ENCODE peak calls at places on chromosomes 11 and 22, in seven cellular contexts. One of them, this sample, is unnamed.

GRCh38 chr11:61195710-61196109 is 7.6 kb upstream of the PGA3 start:
- DNase-seq in AG10803: no peak
- DNase-seq in choroid plexus epithelial cell: no peak
- DNase-seq in T follicular helper cell: no peak
- DNase-seq in retina: no peak
- DNase-seq in D721Med: no peak
- DNase-seq in T-helper 1 cell: no peak
- DNase-seq in this sample: no peak

GRCh38 chr11:8026982-8027381 is 39.8 kb downstream of the EIF3F start:
- DNase-seq in AG10803: no peak
- DNase-seq in choroid plexus epithelial cell: no peak
- DNase-seq in T follicular helper cell: no peak
- DNase-seq in retina: no peak
- DNase-seq in D721Med: no peak
- DNase-seq in T-helper 1 cell: no peak
- DNase-seq in this sample: no peak

GRCh38 chr11:69501891-69502860 is 20.7 kb downstream of the LINC01488 start:
- DNase-seq in AG10803: no peak
- DNase-seq in choroid plexus epithelial cell: no peak
- DNase-seq in T follicular helper cell: no peak
- DNase-seq in retina: no peak
- DNase-seq in D721Med: no peak
- DNase-seq in T-helper 1 cell: no peak
- DNase-seq in this sample: no peak

GRCh38 chr11:124415356-124415923 is 9.2 kb downstream of the OR8B4 start:
- DNase-seq in AG10803: peak
- DNase-seq in choroid plexus epithelial cell: peak
- DNase-seq in T follicular helper cell: no peak
- DNase-seq in retina: peak
- DNase-seq in D721Med: no peak
- DNase-seq in T-helper 1 cell: peak
- DNase-seq in this sample: peak

GRCh38 chr11:95985174-95985808 is 61.4 kb upstream of the MTMR2 start:
- DNase-seq in AG10803: peak
- DNase-seq in choroid plexus epithelial cell: peak
- DNase-seq in T follicular helper cell: no peak
- DNase-seq in retina: no peak
- DNase-seq in D721Med: no peak
- DNase-seq in T-helper 1 cell: no peak
- DNase-seq in this sample: no peak

GRCh38 chr22:46833228-46833627 is 70.8 kb downstream of the TBC1D22A start:
- DNase-seq in AG10803: no peak
- DNase-seq in choroid plexus epithelial cell: peak
- DNase-seq in T follicular helper cell: no peak
- DNase-seq in retina: no peak
- DNase-seq in D721Med: no peak
- DNase-seq in T-helper 1 cell: no peak
- DNase-seq in this sample: no peak

GRCh38 chr11:47314992-47315391 is 37.5 kb downstream of the MYBPC3 start:
- DNase-seq in AG10803: peak
- DNase-seq in choroid plexus epithelial cell: no peak
- DNase-seq in T follicular helper cell: no peak
- DNase-seq in retina: no peak
- DNase-seq in D721Med: no peak
- DNase-seq in T-helper 1 cell: no peak
- DNase-seq in this sample: no peak

GRCh38 chr11:69377029-69377952 is 83.3 kb downstream of the MYEOV start:
- DNase-seq in AG10803: no peak
- DNase-seq in choroid plexus epithelial cell: no peak
- DNase-seq in T follicular helper cell: no peak
- DNase-seq in retina: no peak
- DNase-seq in D721Med: no peak
- DNase-seq in T-helper 1 cell: no peak
- DNase-seq in this sample: no peak

GRCh38 chr11:77101043-77101537 is 1.6 kb upstream of the OMP start:
- DNase-seq in AG10803: peak
- DNase-seq in choroid plexus epithelial cell: peak
- DNase-seq in T follicular helper cell: no peak
- DNase-seq in retina: no peak
- DNase-seq in D721Med: no peak
- DNase-seq in T-helper 1 cell: no peak
- DNase-seq in this sample: peak

GRCh38 chr22:38412435-38413084 is 42.4 kb downstream of the KCNJ4 start:
- DNase-seq in AG10803: no peak
- DNase-seq in choroid plexus epithelial cell: no peak
- DNase-seq in T follicular helper cell: peak
- DNase-seq in retina: peak
- DNase-seq in D721Med: no peak
- DNase-seq in T-helper 1 cell: no peak
- DNase-seq in this sample: no peak

GRCh38 chr11:74154621-74155281 is 16.1 kb downstream of the C2CD3 start:
- DNase-seq in AG10803: peak
- DNase-seq in choroid plexus epithelial cell: peak
- DNase-seq in T follicular helper cell: no peak
- DNase-seq in retina: no peak
- DNase-seq in D721Med: no peak
- DNase-seq in T-helper 1 cell: no peak
- DNase-seq in this sample: no peak

GRCh38 chr22:45582236-45582954 is 79.7 kb downstream of the FBLN1 start:
- DNase-seq in AG10803: no peak
- DNase-seq in choroid plexus epithelial cell: no peak
- DNase-seq in T follicular helper cell: no peak
- DNase-seq in retina: no peak
- DNase-seq in D721Med: no peak
- DNase-seq in T-helper 1 cell: no peak
- DNase-seq in this sample: no peak

GRCh38 chr22:19876314-19876940 is 21.8 kb upstream of the GNB1L start:
- DNase-seq in AG10803: no peak
- DNase-seq in choroid plexus epithelial cell: no peak
- DNase-seq in T follicular helper cell: no peak
- DNase-seq in retina: no peak
- DNase-seq in D721Med: no peak
- DNase-seq in T-helper 1 cell: no peak
- DNase-seq in this sample: no peak

This sample was measured in foreskin melanocyte.